ENCODE peak calls at places on chromosome 15, in six cellular contexts. I, C, K, M, N and U are unnamed samples.

GRCh38 chr15:101022876-101023275 is 103.7 kb downstream of the LRRK1 start:
- DNase-seq in I (no peak), C (no peak), K (no peak), M (no peak), N (no peak), U (peak; percentile 2)

GRCh38 chr15:62089616-62090015 is 22.8 kb downstream of the C2CD4A start:
- DNase-seq in I (no peak), C (no peak), K (no peak), M (no peak), N (no peak), U (no peak)

GRCh38 chr15:43930079-43930478 is 103.3 kb downstream of the WDR76 start:
- DNase-seq in I (no peak), C (peak; percentile 23), K (peak; percentile 31), M (no peak), N (no peak), U (peak; percentile 52)

GRCh38 chr15:66715736-66716667 is 14.0 kb downstream of the SMAD6 start:
- DNase-seq in I (no peak), C (no peak), K (no peak), M (no peak), N (no peak), U (no peak)

GRCh38 chr15:90667063-90667754 is 49.9 kb upstream of the BLM start:
- DNase-seq in I (no peak), C (no peak), K (no peak), M (no peak), N (no peak), U (no peak)

GRCh38 chr15:76335129-76335850 is 1.3 kb upstream of the ISL2 start:
- DNase-seq in I (no peak), C (no peak), K (no peak), M (no peak), N (no peak), U (peak; percentile 72)

GRCh38 chr15:80730395-80730794 is 35.3 kb downstream of the ABHD17C start:
- DNase-seq in I (no peak), C (no peak), K (no peak), M (no peak), N (no peak), U (no peak)

GRCh38 chr15:78302579-78302978 is 3.2 kb upstream of the SKIC8 start:
- DNase-seq in I (no peak), C (no peak), K (peak; percentile 85), M (no peak), N (peak; percentile 43), U (no peak)

GRCh38 chr15:101266034-101266433 is 11.3 kb downstream of the SELENOS start:
- DNase-seq in I (no peak), C (no peak), K (peak; percentile 80), M (no peak), N (no peak), U (no peak)

GRCh38 chr15:51621155-51621554 is 1.4 kb downstream of the DMXL2 start:
- DNase-seq in I (no peak), C (no peak), K (no peak), M (no peak), N (no peak), U (no peak)

GRCh38 chr15:75199347-75199976 is 2.2 kb upstream of the C15orf39 start:
- DNase-seq in I (no peak), C (no peak), K (no peak), M (no peak), N (no peak), U (no peak)

GRCh38 chr15:51970132-51970817 is 1.3 kb downstream of the LEO1 start:
- DNase-seq in I (no peak), C (no peak), K (no peak), M (no peak), N (peak; percentile 13), U (no peak)

GRCh38 chr15:50943623-50944022 is 35.1 kb downstream of the AP4E1 start:
- DNase-seq in I (no peak), C (no peak), K (peak; percentile 33), M (no peak), N (no peak), U (no peak)

GRCh38 chr15:52488830-52489229 is 39.9 kb downstream of the MYO5A start:
- DNase-seq in I (no peak), C (no peak), K (no peak), M (no peak), N (no peak), U (no peak)

GRCh38 chr15:100284701-100285100 is 57.1 kb downstream of the ADAMTS17 start:
- DNase-seq in I (no peak), C (no peak), K (no peak), M (no peak), N (no peak), U (no peak)

GRCh38 chr15:73754461-73754860 is 1.3 kb upstream of the INSYN1 start:
- DNase-seq in I (no peak), C (no peak), K (no peak), M (no peak), N (no peak), U (no peak)

DNA sequence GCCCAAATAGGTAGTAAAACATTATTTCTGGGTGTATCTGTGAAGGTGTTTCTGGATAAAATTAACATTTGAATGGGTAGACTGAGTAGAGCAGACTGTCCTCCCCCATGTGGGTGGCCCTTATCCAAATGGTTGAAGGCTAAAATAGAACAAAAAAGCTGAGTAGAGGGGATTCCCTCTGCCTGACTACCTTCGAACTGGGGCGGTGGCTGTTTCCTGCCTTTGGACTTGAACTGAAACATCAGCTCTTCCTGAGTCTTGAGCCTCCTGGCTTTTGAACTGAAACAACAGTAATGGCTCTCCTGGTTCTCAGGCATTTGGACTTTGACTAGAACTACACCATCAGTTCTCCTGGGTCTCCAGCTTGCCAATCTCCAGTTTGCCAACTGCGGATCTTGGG is 4.4 kb upstream of the GPR176 start:
- DNase-seq in I (no peak), C (no peak), K (no peak), M (no peak), N (no peak), U (no peak)
- H3K14ac ChIP-seq in I (no peak overlapping the region), C (no peak overlapping the region), K (no peak overlapping the region), M (no peak overlapping the region), N (no peak overlapping the region), U (no peak overlapping the region)

GRCh38 chr15:69395991-69396390 is 18.2 kb upstream of the KIF23 start:
- DNase-seq in I (no peak), C (no peak), K (no peak), M (no peak), N (no peak), U (no peak)

GRCh38 chr15:69392352-69392751 is 21.8 kb upstream of the KIF23 start:
- DNase-seq in I (no peak), C (no peak), K (no peak), M (no peak), N (no peak), U (no peak)

GRCh38 chr15:69395460-69395859 is 18.7 kb upstream of the KIF23 start:
- DNase-seq in I (no peak), C (no peak), K (no peak), M (no peak), N (no peak), U (no peak)

GRCh38 chr15:69393831-69394491 is 20.2 kb upstream of the KIF23 start:
- DNase-seq in I (no peak), C (no peak), K (no peak), M (no peak), N (no peak), U (no peak)

GRCh38 chr15:69394556-69395282 is 19.4 kb upstream of the KIF23 start:
- DNase-seq in I (peak; percentile 77), C (peak; percentile 67), K (peak; percentile 64), M (peak; percentile 60), N (peak; percentile 75), U (peak; percentile 91)
- H3K14ac ChIP-seq in I (no peak overlapping the region), C (no peak overlapping the region), K (peak overlapping the region; percentile 78), M (no peak overlapping the region), N (no peak overlapping the region), U (no peak overlapping the region)

GRCh38 chr15:38817427-38818155 is 253.0 kb upstream of the RASGRP1 start:
- DNase-seq in I (peak; percentile 64), C (peak; percentile 59), K (peak; percentile 48), M (peak; percentile 79), N (peak; percentile 61), U (peak; percentile 93)
- H3K14ac ChIP-seq in I (no peak overlapping the region), C (no peak overlapping the region), K (peak overlapping the region; percentile 67), M (no peak overlapping the region), N (no peak overlapping the region), U (no peak overlapping the region)

GRCh38 chr15:65060641-65061397 is 7.0 kb downstream of the RASL12 start:
- DNase-seq in I (no peak), C (no peak), K (no peak), M (no peak), N (no peak), U (no peak)
- H3K14ac ChIP-seq in I (no peak overlapping the region), C (no peak overlapping the region), K (peak overlapping the region; percentile 15), M (no peak overlapping the region), N (no peak overlapping the region), U (no peak overlapping the region)

GRCh38 chr15:35299059-35299735 is 214.1 kb upstream of the NANOGP8 start:
- DNase-seq in I (no peak), C (no peak), K (no peak), M (no peak), N (no peak), U (no peak)
- H3K14ac ChIP-seq in I (no peak overlapping the region), C (no peak overlapping the region), K (no peak overlapping the region), M (no peak overlapping the region), N (no peak overlapping the region), U (no peak overlapping the region)

GRCh38 chr15:96075895-96076294 is 254.6 kb upstream of the NR2F2 start:
- DNase-seq in I (no peak), C (no peak), K (no peak), M (no peak), N (no peak), U (no peak)
- H3K14ac ChIP-seq in I (no peak overlapping the region), C (no peak overlapping the region), K (no peak overlapping the region), M (no peak overlapping the region), N (no peak overlapping the region), U (no peak overlapping the region)

DNA sequence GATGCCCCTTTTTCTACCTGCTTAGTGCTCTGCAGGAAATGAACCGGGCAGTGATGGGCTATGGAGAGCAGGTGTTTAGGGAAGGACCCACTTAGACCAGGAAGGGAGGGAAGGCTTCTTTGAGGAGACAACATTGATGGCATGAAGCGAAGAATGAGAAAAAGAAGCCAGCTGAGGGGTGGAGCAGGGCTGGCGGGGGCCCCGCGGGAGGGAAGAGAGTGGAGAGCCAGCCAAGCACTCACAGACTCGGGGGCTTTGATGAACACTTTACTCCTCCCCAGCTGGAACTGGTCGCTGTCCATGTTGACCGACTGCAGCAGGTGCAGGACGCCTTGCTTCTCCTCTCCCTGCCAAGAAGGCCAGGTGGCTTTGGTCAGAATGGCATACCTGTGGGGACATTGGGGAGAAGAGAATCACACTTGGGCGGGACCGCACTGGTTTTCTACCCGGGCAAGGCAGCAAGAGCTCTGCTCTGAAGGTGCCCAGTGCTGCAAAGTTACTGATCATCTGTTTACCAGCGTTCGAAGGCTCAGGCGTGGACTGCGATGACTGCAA is 28.4 kb upstream of the LDHAL6B start:
- DNase-seq in I (no peak), C (no peak), K (no peak), M (no peak), N (no peak), U (no peak)
- H3K14ac ChIP-seq in I (no peak overlapping the region), C (no peak overlapping the region), K (no peak overlapping the region), M (no peak overlapping the region), N (no peak overlapping the region), U (no peak overlapping the region)